ENCODE peak calls at places on chromosomes 7 and 10, in eight cellular contexts. One of them, this sample, is unnamed.

GRCh38 chr7:134780166-134780853 is 876 bp downstream of the CALD1 start:
- DNase-seq in left ventricle myocardium inferior: no peak
- DNase-seq in GM12865: no peak
- DNase-seq in GM13976: no peak
- DNase-seq in AG04450: no peak
- DNase-seq in bronchial epithelial cell: no peak
- DNase-seq in GM10248: no peak
- DNase-seq in lower lobe of right lung: no peak
- DNase-seq in this sample: no peak

GRCh38 chr7:27459729-27460048 is 203.0 kb downstream of the HIBADH start:
- DNase-seq in lower lobe of right lung: no peak
- DNase-seq in GM12865: no peak
- DNase-seq in left ventricle myocardium inferior: no peak
- DNase-seq in GM13976: no peak
- DNase-seq in AG04450: no peak
- DNase-seq in GM10248: no peak
- DNase-seq in bronchial epithelial cell: no peak
- DNase-seq in this sample: no peak

GRCh38 chr7:143245123-143245522 is 18.1 kb upstream of the GSTK1 start:
- DNase-seq in GM12865: no peak
- DNase-seq in bronchial epithelial cell: peak
- DNase-seq in left ventricle myocardium inferior: no peak
- DNase-seq in lower lobe of right lung: no peak
- DNase-seq in GM10248: no peak
- DNase-seq in GM13976: no peak
- DNase-seq in AG04450: no peak
- DNase-seq in this sample: no peak

GRCh38 chr10:100996678-100997363 is 2.8 kb upstream of the LZTS2 start:
- DNase-seq in GM12865: peak
- DNase-seq in lower lobe of right lung: no peak
- DNase-seq in left ventricle myocardium inferior: no peak
- DNase-seq in AG04450: no peak
- DNase-seq in GM10248: peak
- DNase-seq in GM13976: peak
- DNase-seq in bronchial epithelial cell: no peak
- DNase-seq in this sample: peak

GRCh38 chr10:50326757-50327701 is 75.7 kb upstream of the ASAH2 start:
- DNase-seq in lower lobe of right lung: no peak
- DNase-seq in GM13976: no peak
- DNase-seq in bronchial epithelial cell: peak
- DNase-seq in GM10248: no peak
- DNase-seq in GM12865: no peak
- DNase-seq in left ventricle myocardium inferior: peak
- DNase-seq in AG04450: no peak
- DNase-seq in this sample: no peak

GRCh38 chr7:116161733-116162132 is 48.6 kb upstream of the TES start:
- DNase-seq in left ventricle myocardium inferior: no peak
- DNase-seq in bronchial epithelial cell: no peak
- DNase-seq in GM13976: no peak
- DNase-seq in AG04450: no peak
- DNase-seq in lower lobe of right lung: no peak
- DNase-seq in GM10248: no peak
- DNase-seq in GM12865: no peak
- DNase-seq in this sample: no peak

GRCh38 chr10:110802090-110802489 is 69.6 kb upstream of the PDCD4 start:
- DNase-seq in GM12865: no peak
- DNase-seq in left ventricle myocardium inferior: no peak
- DNase-seq in lower lobe of right lung: no peak
- DNase-seq in AG04450: peak
- DNase-seq in GM13976: no peak
- DNase-seq in bronchial epithelial cell: peak
- DNase-seq in GM10248: no peak
- DNase-seq in this sample: no peak

GRCh38 chr10:59323036-59323459 is 39.3 kb downstream of the FAM13C start:
- DNase-seq in bronchial epithelial cell: no peak
- DNase-seq in left ventricle myocardium inferior: no peak
- DNase-seq in AG04450: no peak
- DNase-seq in GM10248: no peak
- DNase-seq in lower lobe of right lung: no peak
- DNase-seq in GM12865: no peak
- DNase-seq in GM13976: no peak
- DNase-seq in this sample: no peak

GRCh38 chr7:15684834-15685233 is 1.6 kb downstream of the MEOX2 start:
- DNase-seq in lower lobe of right lung: no peak
- DNase-seq in left ventricle myocardium inferior: peak
- DNase-seq in AG04450: no peak
- DNase-seq in GM13976: no peak
- DNase-seq in GM12865: no peak
- DNase-seq in GM10248: no peak
- DNase-seq in bronchial epithelial cell: no peak
- DNase-seq in this sample: no peak

DNA sequence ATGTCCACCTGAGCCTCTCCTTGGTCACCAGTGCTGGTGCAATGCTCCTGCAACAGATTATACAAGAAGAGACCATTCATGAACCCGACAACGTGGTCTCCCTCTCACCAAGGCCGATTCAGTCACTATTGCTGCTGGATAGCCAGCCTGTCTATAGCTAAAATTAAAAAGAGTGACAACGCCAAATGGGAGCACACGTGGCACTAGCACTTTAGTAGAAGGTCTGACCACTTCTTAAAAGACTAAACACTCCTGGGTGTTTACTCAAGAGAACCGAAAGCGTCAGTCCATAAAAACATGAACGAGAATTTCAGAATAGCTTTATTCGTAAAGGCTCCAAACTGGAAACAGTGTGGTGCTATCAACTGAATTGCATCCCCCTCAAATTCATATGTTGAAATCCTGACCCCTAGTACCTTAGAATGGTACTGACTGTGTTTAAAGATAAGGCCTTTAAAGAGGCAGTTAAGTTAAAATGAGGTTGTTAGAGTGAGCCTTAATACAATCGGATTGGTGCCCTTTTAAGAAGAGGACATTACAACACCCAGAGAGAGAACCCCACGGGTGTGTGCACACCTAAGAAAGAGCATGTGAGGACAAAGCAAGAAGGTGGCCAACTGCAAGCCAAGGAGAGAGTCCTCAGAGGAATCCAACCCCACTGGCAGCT is 4.4 kb upstream of the GALNTL5 start:
- DNase-seq in GM13976: no peak
- DNase-seq in lower lobe of right lung: no peak
- DNase-seq in AG04450: no peak
- DNase-seq in GM10248: no peak
- DNase-seq in GM12865: no peak
- DNase-seq in left ventricle myocardium inferior: no peak
- DNase-seq in bronchial epithelial cell: no peak
- DNase-seq in this sample: no peak
- TF ChIP-seq CTCF in GM13976: no peak
- TF ChIP-seq CTCF in lower lobe of right lung: no peak
- TF ChIP-seq CTCF in AG04450: no peak
- TF ChIP-seq CTCF in GM10248: no peak
- TF ChIP-seq CTCF in GM12865: no peak
- TF ChIP-seq CTCF in left ventricle myocardium inferior: no peak
- TF ChIP-seq CTCF in bronchial epithelial cell: no peak
- TF ChIP-seq CTCF in this sample: no peak

DNA sequence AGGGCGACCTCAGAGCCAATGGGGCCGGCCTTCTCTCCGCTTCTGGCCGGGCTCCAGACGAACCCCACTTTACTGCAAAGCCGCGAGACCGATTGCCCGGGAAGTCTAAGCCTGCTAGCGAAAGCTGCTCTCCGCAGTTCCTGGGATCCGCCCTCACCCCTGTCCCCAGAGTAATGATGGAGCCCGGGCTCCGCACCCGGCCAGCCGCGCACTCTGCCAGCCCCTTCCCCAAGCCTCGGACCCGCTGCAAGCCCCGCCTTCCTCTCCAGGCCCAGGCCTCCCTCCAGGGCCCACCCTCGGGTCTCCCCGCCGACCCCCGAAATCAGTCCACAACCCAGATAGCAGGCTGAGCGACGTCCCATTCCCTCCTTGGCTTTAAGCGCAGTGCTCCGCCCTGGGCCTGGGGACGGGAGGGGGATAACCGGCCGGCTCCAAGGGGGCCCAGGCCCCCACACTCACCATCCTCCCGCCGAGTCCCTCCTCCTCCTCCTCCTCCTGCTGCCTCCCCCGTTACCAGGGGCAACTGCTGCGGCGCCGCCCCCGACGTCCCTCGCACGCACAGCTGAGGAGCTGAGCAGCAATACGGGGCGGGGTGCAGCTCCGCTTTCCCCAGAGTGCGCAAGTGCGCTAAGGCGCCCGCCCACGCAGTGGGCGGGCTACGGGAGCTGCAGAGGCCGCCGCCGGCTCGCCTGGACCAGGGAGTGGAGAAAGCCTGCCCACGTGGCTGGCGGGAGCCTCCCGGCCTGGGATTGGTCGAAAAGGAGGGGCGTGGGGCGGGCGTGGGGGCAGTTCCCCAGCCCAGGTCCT is at the start of gene ARL3:
- DNase-seq in GM12865: peak
- DNase-seq in GM13976: peak
- DNase-seq in bronchial epithelial cell: peak
- DNase-seq in GM10248: peak
- DNase-seq in left ventricle myocardium inferior: peak
- DNase-seq in AG04450: peak
- DNase-seq in lower lobe of right lung: peak
- DNase-seq in this sample: peak
- TF ChIP-seq CTCF in GM12865: peak
- TF ChIP-seq CTCF in GM13976: no peak
- TF ChIP-seq CTCF in bronchial epithelial cell: no peak
- TF ChIP-seq CTCF in GM10248: no peak
- TF ChIP-seq CTCF in left ventricle myocardium inferior: peak
- TF ChIP-seq CTCF in AG04450: peak
- TF ChIP-seq CTCF in lower lobe of right lung: peak
- TF ChIP-seq CTCF in this sample: no peak

GRCh38 chr10:91340613-91341362 is 69.4 kb upstream of the HECTD2 start:
- DNase-seq in lower lobe of right lung: no peak
- DNase-seq in GM10248: no peak
- DNase-seq in GM12865: no peak
- DNase-seq in GM13976: no peak
- DNase-seq in left ventricle myocardium inferior: no peak
- DNase-seq in AG04450: peak
- DNase-seq in bronchial epithelial cell: peak
- DNase-seq in this sample: no peak

GRCh38 chr10:91339729-91340128 is 70.4 kb upstream of the HECTD2 start:
- DNase-seq in left ventricle myocardium inferior: no peak
- DNase-seq in GM12865: no peak
- DNase-seq in GM13976: no peak
- DNase-seq in bronchial epithelial cell: no peak
- DNase-seq in AG04450: no peak
- DNase-seq in GM10248: no peak
- DNase-seq in lower lobe of right lung: no peak
- DNase-seq in this sample: no peak

GRCh38 chr10:91345716-91346115 is 64.4 kb upstream of the HECTD2 start:
- DNase-seq in AG04450: no peak
- DNase-seq in bronchial epithelial cell: peak
- DNase-seq in lower lobe of right lung: no peak
- DNase-seq in GM13976: no peak
- DNase-seq in left ventricle myocardium inferior: no peak
- DNase-seq in GM12865: no peak
- DNase-seq in GM10248: no peak
- DNase-seq in this sample: no peak

GRCh38 chr10:91344117-91344856 is 65.9 kb upstream of the HECTD2 start:
- DNase-seq in GM10248: no peak
- DNase-seq in left ventricle myocardium inferior: no peak
- DNase-seq in GM13976: no peak
- DNase-seq in GM12865: no peak
- DNase-seq in AG04450: no peak
- DNase-seq in lower lobe of right lung: no peak
- DNase-seq in bronchial epithelial cell: peak
- DNase-seq in this sample: no peak

GRCh38 chr10:91343010-91343409 is 67.1 kb upstream of the HECTD2 start:
- DNase-seq in left ventricle myocardium inferior: no peak
- DNase-seq in GM10248: no peak
- DNase-seq in bronchial epithelial cell: no peak
- DNase-seq in AG04450: no peak
- DNase-seq in lower lobe of right lung: no peak
- DNase-seq in GM12865: no peak
- DNase-seq in GM13976: no peak
- DNase-seq in this sample: no peak
- TF ChIP-seq CTCF in left ventricle myocardium inferior: no peak
- TF ChIP-seq CTCF in GM10248: no peak
- TF ChIP-seq CTCF in bronchial epithelial cell: no peak
- TF ChIP-seq CTCF in AG04450: no peak
- TF ChIP-seq CTCF in lower lobe of right lung: no peak
- TF ChIP-seq CTCF in GM12865: no peak
- TF ChIP-seq CTCF in GM13976: no peak
- TF ChIP-seq CTCF in this sample: no peak

GRCh38 chr7:1122832-1123501 is 35.1 kb downstream of the GPER1 start:
- DNase-seq in GM10248: no peak
- DNase-seq in left ventricle myocardium inferior: peak
- DNase-seq in GM12865: no peak
- DNase-seq in AG04450: no peak
- DNase-seq in bronchial epithelial cell: no peak
- DNase-seq in GM13976: no peak
- DNase-seq in lower lobe of right lung: peak
- DNase-seq in this sample: no peak

GRCh38 chr7:1121886-1122831 is 34.2 kb downstream of the GPER1 start:
- DNase-seq in lower lobe of right lung: peak
- DNase-seq in GM13976: no peak
- DNase-seq in GM12865: no peak
- DNase-seq in left ventricle myocardium inferior: no peak
- DNase-seq in bronchial epithelial cell: no peak
- DNase-seq in GM10248: no peak
- DNase-seq in AG04450: no peak
- DNase-seq in this sample: no peak

GRCh38 chr7:1124816-1125602 is 35.0 kb downstream of the ZFAND2A start:
- DNase-seq in GM12865: no peak
- DNase-seq in left ventricle myocardium inferior: peak
- DNase-seq in lower lobe of right lung: peak
- DNase-seq in GM10248: no peak
- DNase-seq in GM13976: no peak
- DNase-seq in bronchial epithelial cell: peak
- DNase-seq in AG04450: no peak
- DNase-seq in this sample: no peak

GRCh38 chr7:1124164-1124563 is 35.8 kb downstream of the ZFAND2A start:
- DNase-seq in GM12865: no peak
- DNase-seq in GM10248: no peak
- DNase-seq in bronchial epithelial cell: no peak
- DNase-seq in lower lobe of right lung: peak
- DNase-seq in left ventricle myocardium inferior: no peak
- DNase-seq in AG04450: no peak
- DNase-seq in GM13976: no peak
- DNase-seq in this sample: no peak

DNA sequence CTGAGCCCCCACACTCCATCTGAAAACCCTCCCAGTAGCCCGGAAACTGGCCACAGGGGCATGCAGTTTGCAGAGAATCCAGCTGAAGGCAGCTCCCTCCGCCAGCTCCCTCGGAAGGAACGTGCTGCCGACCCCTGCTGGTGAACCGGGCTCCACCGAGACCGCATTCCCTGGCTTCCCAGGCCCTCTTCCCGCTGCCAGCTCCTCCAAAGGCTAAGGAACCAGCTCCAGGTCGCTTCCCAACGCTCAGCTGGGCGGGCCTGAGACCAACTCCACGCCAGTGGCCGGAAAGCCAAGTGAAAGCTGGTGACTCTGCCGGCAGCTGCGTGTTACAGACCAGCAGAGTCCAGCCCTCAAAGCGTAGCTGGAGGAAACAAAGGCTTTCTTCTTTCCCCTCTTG is 35.8 kb downstream of the GPER1 start:
- DNase-seq in GM12865: no peak
- DNase-seq in GM10248: no peak
- DNase-seq in AG04450: peak
- DNase-seq in lower lobe of right lung: peak
- DNase-seq in bronchial epithelial cell: no peak
- DNase-seq in GM13976: no peak
- DNase-seq in left ventricle myocardium inferior: peak
- DNase-seq in this sample: no peak
- TF ChIP-seq CTCF in GM12865: no peak
- TF ChIP-seq CTCF in GM10248: no peak
- TF ChIP-seq CTCF in AG04450: peak
- TF ChIP-seq CTCF in lower lobe of right lung: peak
- TF ChIP-seq CTCF in bronchial epithelial cell: peak
- TF ChIP-seq CTCF in GM13976: no peak
- TF ChIP-seq CTCF in left ventricle myocardium inferior: peak
- TF ChIP-seq CTCF in this sample: no peak

GRCh38 chr7:55838595-55838994 is 24.0 kb downstream of the SEPTIN14 start:
- DNase-seq in AG04450: no peak
- DNase-seq in GM10248: no peak
- DNase-seq in GM13976: no peak
- DNase-seq in left ventricle myocardium inferior: no peak
- DNase-seq in lower lobe of right lung: no peak
- DNase-seq in GM12865: no peak
- DNase-seq in bronchial epithelial cell: no peak
- DNase-seq in this sample: no peak
- TF ChIP-seq CTCF in AG04450: no peak
- TF ChIP-seq CTCF in GM10248: no peak
- TF ChIP-seq CTCF in GM13976: no peak
- TF ChIP-seq CTCF in left ventricle myocardium inferior: no peak
- TF ChIP-seq CTCF in lower lobe of right lung: no peak
- TF ChIP-seq CTCF in GM12865: no peak
- TF ChIP-seq CTCF in bronchial epithelial cell: no peak
- TF ChIP-seq CTCF in this sample: no peak

This sample was measured in GM13977.